ENCODE peak calls at places on chromosomes 3 and 15, in five cellular contexts. V, A, B, W and R are unnamed samples.

GRCh38 chr3:31219131-31219843 is 313.4 kb upstream of the STT3B start:
- DNase-seq in A (no peak), V (no peak), B (no peak), W (peak), R (no peak)

GRCh38 chr3:177385831-177386301 is 188.6 kb upstream of the TBL1XR1 start:
- DNase-seq in V (no peak), B (no peak), A (peak), W (peak), R (no peak)

GRCh38 chr15:93210995-93211394 is 122.0 kb upstream of the RGMA start:
- DNase-seq in V (no peak), W (no peak), B (no peak), A (no peak), R (no peak)

GRCh38 chr3:141690366-141691072 is 47.6 kb upstream of the RNF7 start:
- DNase-seq in V (no peak), B (no peak), W (no peak), A (no peak), R (no peak)

GRCh38 chr3:129614435-129614834 is 8.0 kb upstream of the PLXND1 start:
- DNase-seq in A (no peak), B (no peak), V (no peak), W (no peak), R (no peak)

GRCh38 chr3:132749786-132750185 is 27.6 kb upstream of the NPHP3 start:
- DNase-seq in W (no peak), V (no peak), B (no peak), A (no peak), R (no peak)

GRCh38 chr15:32979710-32980109 is 214.8 kb downstream of the FMN1 start:
- DNase-seq in A (no peak), V (no peak), W (peak), B (no peak), R (no peak)

GRCh38 chr3:150748648-150749047 is 14.3 kb downstream of the SIAH2 start:
- DNase-seq in A (no peak), W (no peak), B (no peak), V (no peak), R (no peak)

GRCh38 chr3:136862611-136862951 is 573 bp downstream of the NCK1 start:
- DNase-seq in A (peak), W (peak), B (peak), V (peak), R (peak)

GRCh38 chr3:63232764-63233396 is 45.2 kb upstream of the SYNPR start:
- DNase-seq in V (no peak), B (no peak), A (no peak), W (peak), R (no peak)

GRCh38 chr15:98914626-98915025 is 93.0 kb downstream of the PGPEP1L start:
- DNase-seq in W (peak), B (no peak), A (no peak), V (no peak), R (no peak)

GRCh38 chr15:49270541-49271421 is 100.7 kb downstream of the GALK2 start:
- DNase-seq in W (peak), B (no peak), V (no peak), A (no peak), R (no peak)

GRCh38 chr3:46537316-46537715 is 28.8 kb downstream of the LRRC2 start:
- DNase-seq in W (no peak), A (no peak), B (no peak), V (no peak), R (no peak)

GRCh38 chr3:141371882-141372281 is 3.6 kb downstream of the ZBTB38 start:
- DNase-seq in A (no peak), V (no peak), B (no peak), W (no peak), R (no peak)